ENCODE peak calls at places on chromosome 14, in five cellular contexts. Z is AG04450, K is esophagus muscularis mucosa, O is mammary epithelial cell, A is endodermal cell. R is an unnamed sample.

GRCh38 chr14:101337053-101337452 is 224.2 kb upstream of the DIO3 start:
- DNase-seq in Z (no peak), K (peak), O (no peak), A (no peak), R (no peak)

GRCh38 chr14:36086629-36087380 is 89.7 kb downstream of the PTCSC3 start:
- DNase-seq in Z (no peak), K (no peak), O (no peak), A (no peak), R (no peak)

GRCh38 chr14:36268957-36269734 is 51.3 kb downstream of the MBIP start:
- DNase-seq in Z (no peak), K (no peak), O (no peak), A (peak), R (no peak)

GRCh38 chr14:35140718-35141581 is 18.6 kb downstream of the PRORP start:
- DNase-seq in Z (no peak), K (no peak), O (no peak), A (no peak), R (peak)

GRCh38 chr14:63438065-63438757 is 105.0 kb downstream of the PPP2R5E start:
- DNase-seq in Z (peak), K (peak), O (peak), A (no peak), R (peak)

GRCh38 chr14:89641495-89642162 is 224.6 kb upstream of the FOXN3 start:
- DNase-seq in Z (no peak), K (no peak), O (no peak), A (no peak), R (no peak)

GRCh38 chr14:35565896-35566464 is 32.0 kb downstream of the INSM2 start:
- DNase-seq in Z (no peak), K (no peak), O (no peak), A (no peak), R (no peak)

GRCh38 chr14:77028384-77029246 is at the start of gene IRF2BPL:
- DNase-seq in Z (peak), K (peak), O (peak), A (peak), R (peak)

GRCh38 chr14:69858801-69859200 is 20.4 kb upstream of the SMOC1 start:
- DNase-seq in Z (no peak), K (no peak), O (no peak), A (no peak), R (no peak)

GRCh38 chr14:101727611-101728010 is 33.9 kb upstream of the PPP2R5C start:
- DNase-seq in Z (no peak), K (peak), O (no peak), A (no peak), R (no peak)

GRCh38 chr14:34501997-34502396 is 37.5 kb downstream of the EAPP start:
- DNase-seq in Z (no peak), K (no peak), O (no peak), A (no peak), R (no peak)

GRCh38 chr14:85533821-85534271 is 3.9 kb downstream of the FLRT2 start:
- DNase-seq in Z (no peak), K (no peak), O (peak), A (peak), R (peak)

GRCh38 chr14:54591461-54592245 is 24.7 kb downstream of the SAMD4A start:
- DNase-seq in Z (no peak), K (no peak), O (peak), A (no peak), R (peak)

GRCh38 chr14:53951661-53952265 is 4.9 kb downstream of the BMP4 start:
- DNase-seq in Z (no peak), K (no peak), O (no peak), A (peak), R (no peak)

GRCh38 chr14:36438883-36439282 is 81.1 kb downstream of the NKX2-1 start:
- DNase-seq in Z (no peak), K (no peak), O (no peak), A (no peak), R (no peak)

GRCh38 chr14:59739794-59740193 is 130.8 kb downstream of the RTN1 start:
- DNase-seq in Z (no peak), K (peak), O (no peak), A (no peak), R (no peak)

GRCh38 chr14:36747411-36748184 is 85.9 kb downstream of the PAX9 start:
- DNase-seq in Z (no peak), K (peak), O (no peak), A (peak), R (peak)

GRCh38 chr14:64303471-64303917 is 9.3 kb upstream of the ESR2 start:
- DNase-seq in Z (no peak), K (no peak), O (peak), A (peak), R (peak)

GRCh38 chr14:77791225-77791600 is 8.7 kb upstream of the ADCK1 start:
- DNase-seq in Z (no peak), K (no peak), O (no peak), A (no peak), R (no peak)

GRCh38 chr14:53034688-53035087 is 83.8 kb upstream of the FERMT2 start:
- DNase-seq in Z (no peak), K (no peak), O (no peak), A (no peak), R (no peak)

GRCh38 chr14:45699451-45699850 is 446.4 kb upstream of the MIS18BP1 start:
- DNase-seq in Z (no peak), K (no peak), O (peak), A (no peak), R (no peak)

GRCh38 chr14:40467969-40468368 is 1035.7 kb upstream of the FBXO33 start:
- DNase-seq in Z (no peak), K (no peak), O (no peak), A (no peak), R (no peak)

GRCh38 chr14:36507847-36508417 is 12.1 kb downstream of the NKX2-1 start:
- DNase-seq in Z (no peak), K (no peak), O (no peak), A (no peak), R (no peak)

DNA sequence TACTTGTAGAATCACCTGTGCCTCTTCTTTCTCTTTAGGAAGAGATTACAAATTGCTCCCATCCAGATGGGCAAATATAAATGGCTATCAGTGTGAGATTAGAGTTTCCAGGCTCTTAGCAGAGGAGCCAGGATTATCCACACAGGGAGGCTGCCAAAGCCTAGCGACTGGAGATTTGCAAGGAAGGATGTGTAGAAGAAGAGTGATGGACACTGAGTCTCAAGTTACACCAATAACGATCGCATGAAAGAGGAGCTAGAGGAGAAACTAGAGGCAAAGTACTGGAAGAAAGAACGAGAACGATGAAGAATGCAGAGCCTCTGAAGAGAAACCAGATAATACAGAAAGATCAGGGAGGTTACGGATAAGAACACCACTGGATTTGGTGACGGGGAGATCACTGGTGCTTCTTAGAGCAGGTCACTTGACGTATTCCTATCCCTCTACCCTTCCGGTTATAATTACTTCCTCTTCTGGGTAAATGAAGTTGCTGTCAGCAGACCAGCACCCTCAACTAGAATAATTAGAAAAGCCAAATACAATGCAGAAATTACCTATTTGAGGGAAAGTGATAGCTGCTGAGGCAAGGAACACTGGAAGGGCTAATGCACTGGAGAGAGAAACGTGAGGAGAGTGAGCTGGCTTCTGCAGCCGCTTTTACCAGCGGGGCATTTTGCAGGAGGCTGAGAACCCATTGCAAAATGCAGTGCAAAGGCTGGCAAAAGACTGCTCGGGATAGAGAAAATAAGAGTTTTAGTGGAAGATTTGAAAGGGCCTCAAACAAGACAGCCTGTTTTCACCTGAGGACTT is 93.2 kb upstream of the HIF1A start:
- DNase-seq in Z (no peak), K (no peak), O (no peak), A (peak), R (no peak)
- H3K27ac ChIP-seq in Z (no peak), K (no peak), O (no peak), A (peak), R (no peak)

DNA sequence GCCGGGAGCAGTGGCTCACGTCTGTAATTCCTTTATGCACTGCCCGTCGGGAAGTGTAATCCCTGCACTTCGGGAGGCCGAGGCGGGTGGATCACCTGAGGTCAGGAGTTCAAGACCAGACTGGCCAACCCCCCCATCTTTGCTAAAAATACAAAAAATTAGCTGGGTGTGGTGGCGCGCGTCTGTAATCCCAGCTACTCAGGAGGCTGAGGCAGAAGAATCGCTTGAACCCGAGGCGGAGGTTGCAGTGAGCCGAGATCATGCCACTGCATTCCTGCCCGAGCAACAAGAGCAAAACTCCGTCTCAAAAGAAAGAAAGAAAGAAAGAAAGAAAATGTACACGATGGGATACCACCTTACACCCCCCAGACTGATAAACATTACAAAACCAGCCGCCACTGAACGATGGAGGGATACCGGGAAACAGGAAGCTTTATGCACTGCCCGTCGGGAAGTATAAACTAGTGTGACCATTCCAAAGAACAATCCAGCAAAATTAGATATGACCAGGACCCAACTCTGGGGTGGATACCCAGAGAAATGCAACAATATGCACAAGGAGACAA is 1.1 kb downstream of the ABCD4 start:
- DNase-seq in Z (no peak), K (no peak), O (no peak), A (no peak), R (no peak)
- TF ChIP-seq CTCF in Z (no peak), K (no peak), O (no peak), A (no peak), R (no peak)

GRCh38 chr14:22070119-22070982 is 396.7 kb upstream of the OR4E1 start:
- DNase-seq in Z (no peak), K (no peak), O (peak), A (peak), R (peak)
- H3K27ac ChIP-seq in Z (no peak), K (no peak), O (no peak), A (no peak), R (peak)

DNA sequence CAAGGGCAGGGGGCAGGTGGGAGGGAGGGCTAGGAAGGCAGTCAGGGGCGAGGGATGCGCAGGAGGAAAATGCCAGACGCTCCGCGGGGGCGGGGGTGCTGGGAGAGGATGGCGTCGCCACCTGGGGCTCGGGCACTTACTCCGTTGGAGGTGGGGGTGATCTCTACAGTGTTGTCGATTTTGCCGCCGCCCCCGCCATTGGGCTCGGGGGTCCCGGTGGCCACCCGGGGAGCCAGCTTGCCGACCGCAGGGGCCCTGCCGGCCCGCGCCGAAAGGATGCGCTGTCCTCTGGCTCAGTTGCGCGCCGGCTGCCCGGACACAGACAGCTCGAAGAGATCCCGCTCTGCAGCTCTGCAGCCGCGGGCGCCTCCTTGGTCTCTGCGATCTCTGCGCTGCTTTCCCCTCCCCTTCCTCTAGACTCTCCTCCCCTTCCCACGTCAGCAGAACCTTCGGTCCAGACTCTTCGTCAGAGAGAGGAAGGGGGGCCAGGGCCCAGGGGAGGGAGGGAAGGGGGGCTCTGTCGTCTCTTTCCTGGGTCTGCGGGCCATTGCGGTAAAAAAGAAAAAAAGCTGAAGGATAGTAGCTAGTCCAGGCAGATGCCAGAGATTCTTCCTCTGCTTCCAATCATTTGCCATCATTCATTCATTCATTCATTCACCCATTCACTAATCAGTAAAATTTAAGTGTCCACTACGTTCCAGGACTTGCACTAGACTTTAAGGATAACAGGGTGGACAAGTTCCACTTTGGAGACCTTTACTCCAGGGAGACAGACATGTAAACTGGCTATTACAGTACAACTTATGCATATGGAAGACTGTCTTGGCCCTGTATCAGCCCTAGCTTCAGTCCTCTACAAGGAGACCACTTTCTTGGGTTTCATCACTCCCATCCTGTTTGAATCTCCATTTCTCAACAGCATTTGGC is at the start of gene SLC22A17:
- DNase-seq in Z (peak), K (no peak), O (peak), A (peak), R (peak)
- TF ChIP-seq CTCF in Z (peak), K (no peak), O (no peak), A (no peak), R (no peak)

DNA sequence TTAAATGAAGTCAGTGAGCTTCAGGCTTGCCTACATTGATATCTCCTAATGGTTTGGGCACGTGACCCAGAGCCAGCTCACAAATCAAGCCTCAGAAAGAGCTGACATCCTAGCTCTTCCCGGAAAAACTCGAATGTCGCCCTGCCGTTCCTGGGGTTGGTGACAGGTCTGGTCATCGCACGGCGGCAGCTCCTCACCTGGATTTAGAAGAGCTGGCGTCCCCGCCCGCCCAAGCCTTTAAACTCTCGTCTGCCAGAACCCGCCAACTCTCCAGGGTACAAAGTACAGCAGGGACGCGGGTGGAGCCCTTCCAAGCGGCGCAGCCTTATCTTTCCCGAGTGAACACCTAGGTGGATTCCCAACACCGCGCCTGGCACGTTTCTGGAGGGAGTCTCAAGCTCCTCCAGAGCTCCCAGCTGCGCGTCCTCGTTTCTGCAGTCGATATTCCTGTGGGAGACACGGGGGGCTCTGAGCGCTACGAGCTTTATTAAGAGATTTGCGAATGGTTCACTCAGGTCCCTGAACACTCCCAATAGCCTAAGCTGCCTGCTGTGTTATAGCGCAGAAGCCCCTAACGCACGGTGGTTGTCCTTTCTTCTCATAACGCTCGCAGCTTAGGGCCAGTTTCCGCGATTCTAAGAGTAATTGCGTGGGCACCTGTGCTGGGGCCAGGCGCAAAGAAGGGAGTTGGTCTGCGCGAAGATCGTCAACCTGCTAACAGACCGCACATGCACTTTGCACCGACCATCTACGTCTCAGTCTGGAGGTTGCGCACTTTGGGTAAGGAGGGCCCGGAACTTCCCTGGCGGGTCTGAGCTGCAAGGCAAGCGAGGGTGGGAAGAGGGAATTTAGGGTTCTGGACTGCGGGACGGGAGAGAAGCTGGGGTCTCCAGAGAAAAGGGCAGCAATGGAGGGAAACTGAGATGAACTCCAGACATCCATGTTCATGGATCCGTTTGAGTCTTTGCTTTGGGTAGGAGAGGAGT is at the start of gene SSTR1:
- DNase-seq in Z (no peak), K (no peak), O (no peak), A (peak), R (no peak)
- H3K27ac ChIP-seq in Z (no peak), K (no peak), O (no peak), A (no peak), R (no peak)

DNA sequence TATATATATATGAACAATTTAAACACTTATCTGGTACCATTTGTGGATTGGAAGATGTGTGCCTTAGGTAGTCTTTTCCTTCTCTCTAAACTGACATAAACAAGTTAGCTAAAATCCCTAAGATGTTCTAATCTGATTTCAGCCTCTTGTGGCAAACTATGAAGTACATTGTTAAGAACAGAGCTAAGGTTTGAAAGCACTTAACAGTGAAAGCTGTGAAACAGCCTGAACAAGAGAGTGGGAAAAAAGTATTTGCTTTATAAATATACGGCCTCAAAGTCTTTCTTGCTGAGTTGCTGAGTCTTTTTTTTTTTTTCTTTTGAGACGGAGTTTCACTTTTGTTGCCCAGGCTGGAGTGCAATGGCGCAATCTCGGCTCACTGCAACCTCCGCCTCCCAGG is 53.7 kb upstream of the PELI2 start:
- DNase-seq in Z (no peak), K (no peak), O (no peak), A (no peak), R (no peak)
- TF ChIP-seq CTCF in Z (no peak), K (no peak), O (no peak), A (no peak), R (no peak)

GRCh38 chr14:92903359-92903758 is 19.6 kb upstream of the CHGA start:
- DNase-seq in Z (no peak), K (no peak), O (no peak), A (no peak), R (no peak)

GRCh38 chr14:92898732-92899131 is 24.2 kb upstream of the CHGA start:
- DNase-seq in Z (no peak), K (no peak), O (no peak), A (no peak), R (no peak)

GRCh38 chr14:92902726-92903125 is 20.2 kb upstream of the CHGA start:
- DNase-seq in Z (no peak), K (no peak), O (no peak), A (peak), R (no peak)

GRCh38 chr14:92900660-92901059 is 22.3 kb upstream of the CHGA start:
- DNase-seq in Z (no peak), K (no peak), O (peak), A (no peak), R (no peak)

DNA sequence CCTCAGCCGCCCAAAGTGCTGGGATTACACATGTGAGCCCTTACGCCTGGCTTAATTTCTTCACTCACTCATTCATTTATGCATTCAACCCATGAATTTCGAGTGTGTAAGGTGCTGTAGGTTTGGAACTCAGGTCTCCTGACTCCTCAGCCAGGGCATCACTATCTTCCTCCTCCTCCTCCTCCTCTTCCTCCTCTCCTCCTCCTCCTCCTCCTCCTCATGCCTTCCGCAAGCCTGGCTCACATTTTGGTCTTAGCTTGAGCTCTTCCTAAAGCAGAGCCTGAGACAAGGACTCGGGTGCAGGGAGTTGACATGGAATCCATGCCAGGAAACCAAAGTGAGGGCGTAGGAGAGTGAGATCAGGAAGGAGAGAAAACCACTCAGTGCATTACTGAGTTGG is 20.8 kb upstream of the CHGA start:
- DNase-seq in Z (no peak), K (no peak), O (no peak), A (no peak), R (no peak)
- H3K27ac ChIP-seq in Z (no peak), K (no peak), O (no peak), A (no peak), R (no peak)

GRCh38 chr14:104680806-104681688 is 8.4 kb upstream of the INF2 start:
- DNase-seq in Z (no peak), K (no peak), O (peak), A (no peak), R (peak)
- TF ChIP-seq CTCF in Z (peak), K (no peak), O (peak), A (peak), R (no peak)